ENCODE peak calls at places on chromosomes 4 and X, in seven cellular contexts. One of them, this sample, is unnamed.

GRCh38 chr4:173852775-173853174 is 322.7 kb upstream of the HAND2 start:
- DNase-seq in GM06990: no peak
- DNase-seq in tibial nerve: no peak
- DNase-seq in lower lobe of right lung: no peak
- DNase-seq in AG04449: no peak
- DNase-seq in NB4: no peak
- DNase-seq in heart right ventricle: no peak
- DNase-seq in this sample: no peak

GRCh38 chr4:188106454-188106853 is 2.9 kb downstream of the TRIML2 start:
- DNase-seq in GM06990: no peak
- DNase-seq in tibial nerve: no peak
- DNase-seq in lower lobe of right lung: no peak
- DNase-seq in AG04449: no peak
- DNase-seq in NB4: no peak
- DNase-seq in heart right ventricle: no peak
- DNase-seq in this sample: no peak

GRCh38 chr4:150875367-150875766 is 139.7 kb downstream of the LRBA start:
- DNase-seq in GM06990: no peak
- DNase-seq in tibial nerve: no peak
- DNase-seq in lower lobe of right lung: no peak
- DNase-seq in AG04449: no peak
- DNase-seq in NB4: no peak
- DNase-seq in heart right ventricle: no peak
- DNase-seq in this sample: no peak

GRCh38 chr4:74659576-74660411 is 134.5 kb downstream of the BTC start:
- DNase-seq in GM06990: no peak
- DNase-seq in tibial nerve: no peak
- DNase-seq in lower lobe of right lung: no peak
- DNase-seq in AG04449: peak
- DNase-seq in NB4: peak
- DNase-seq in heart right ventricle: no peak
- DNase-seq in this sample: peak

GRCh38 chrX:4268676-4269075 is 555.2 kb upstream of the PRKX start:
- DNase-seq in GM06990: no peak
- DNase-seq in tibial nerve: no peak
- DNase-seq in lower lobe of right lung: no peak
- DNase-seq in AG04449: no peak
- DNase-seq in NB4: no peak
- DNase-seq in heart right ventricle: no peak
- DNase-seq in this sample: no peak

GRCh38 chr4:105471566-105472176 is 2.2 kb downstream of the PPA2 start:
- DNase-seq in GM06990: peak
- DNase-seq in tibial nerve: peak
- DNase-seq in lower lobe of right lung: no peak
- DNase-seq in AG04449: no peak
- DNase-seq in NB4: peak
- DNase-seq in heart right ventricle: peak
- DNase-seq in this sample: no peak

GRCh38 chr4:16443504-16444088 is 217.3 kb upstream of the TAPT1 start:
- DNase-seq in GM06990: no peak
- DNase-seq in tibial nerve: peak
- DNase-seq in lower lobe of right lung: no peak
- DNase-seq in AG04449: no peak
- DNase-seq in NB4: peak
- DNase-seq in heart right ventricle: peak
- DNase-seq in this sample: no peak

GRCh38 chr4:125486354-125486753 is 171.6 kb downstream of the FAT4 start:
- DNase-seq in GM06990: no peak
- DNase-seq in tibial nerve: no peak
- DNase-seq in lower lobe of right lung: no peak
- DNase-seq in AG04449: no peak
- DNase-seq in NB4: no peak
- DNase-seq in heart right ventricle: no peak
- DNase-seq in this sample: no peak

GRCh38 chr4:80831383-80832361 is 198.8 kb upstream of the BMP3 start:
- DNase-seq in GM06990: no peak
- DNase-seq in tibial nerve: no peak
- DNase-seq in lower lobe of right lung: no peak
- DNase-seq in AG04449: peak
- DNase-seq in NB4: no peak
- DNase-seq in heart right ventricle: no peak
- DNase-seq in this sample: no peak

GRCh38 chr4:90030953-90031352 is 96.2 kb upstream of the CCSER1 start:
- DNase-seq in GM06990: no peak
- DNase-seq in tibial nerve: no peak
- DNase-seq in lower lobe of right lung: no peak
- DNase-seq in AG04449: no peak
- DNase-seq in NB4: no peak
- DNase-seq in heart right ventricle: no peak
- DNase-seq in this sample: no peak

GRCh38 chr4:148649669-148650331 is 207.6 kb upstream of the NR3C2 start:
- DNase-seq in GM06990: no peak
- DNase-seq in tibial nerve: no peak
- DNase-seq in lower lobe of right lung: no peak
- DNase-seq in AG04449: no peak
- DNase-seq in NB4: no peak
- DNase-seq in heart right ventricle: no peak
- DNase-seq in this sample: peak

GRCh38 chrX:103155201-103155600 is 59.7 kb upstream of the BEX4 start:
- DNase-seq in GM06990: no peak
- DNase-seq in tibial nerve: no peak
- DNase-seq in lower lobe of right lung: no peak
- DNase-seq in AG04449: no peak
- DNase-seq in NB4: peak
- DNase-seq in heart right ventricle: no peak
- DNase-seq in this sample: no peak

GRCh38 chr4:55170462-55170861 is 45.1 kb upstream of the KDR start:
- DNase-seq in GM06990: no peak
- DNase-seq in tibial nerve: no peak
- DNase-seq in lower lobe of right lung: no peak
- DNase-seq in AG04449: no peak
- DNase-seq in NB4: no peak
- DNase-seq in heart right ventricle: no peak
- DNase-seq in this sample: no peak

GRCh38 chr4:169167958-169168357 is 102.8 kb downstream of the SH3RF1 start:
- DNase-seq in GM06990: peak
- DNase-seq in tibial nerve: no peak
- DNase-seq in lower lobe of right lung: no peak
- DNase-seq in AG04449: no peak
- DNase-seq in NB4: no peak
- DNase-seq in heart right ventricle: no peak
- DNase-seq in this sample: no peak

GRCh38 chr4:169160825-169161224 is 109.9 kb downstream of the SH3RF1 start:
- DNase-seq in GM06990: no peak
- DNase-seq in tibial nerve: no peak
- DNase-seq in lower lobe of right lung: no peak
- DNase-seq in AG04449: no peak
- DNase-seq in NB4: no peak
- DNase-seq in heart right ventricle: no peak
- DNase-seq in this sample: no peak

GRCh38 chr4:169163495-169163894 is 107.3 kb downstream of the SH3RF1 start:
- DNase-seq in GM06990: no peak
- DNase-seq in tibial nerve: no peak
- DNase-seq in lower lobe of right lung: no peak
- DNase-seq in AG04449: no peak
- DNase-seq in NB4: no peak
- DNase-seq in heart right ventricle: no peak
- DNase-seq in this sample: no peak

GRCh38 chr4:169163947-169164668 is 106.6 kb downstream of the SH3RF1 start:
- DNase-seq in GM06990: no peak
- DNase-seq in tibial nerve: no peak
- DNase-seq in lower lobe of right lung: no peak
- DNase-seq in AG04449: no peak
- DNase-seq in NB4: no peak
- DNase-seq in heart right ventricle: no peak
- DNase-seq in this sample: no peak

GRCh38 chr4:169164669-169165415 is 105.9 kb downstream of the SH3RF1 start:
- DNase-seq in GM06990: no peak
- DNase-seq in tibial nerve: no peak
- DNase-seq in lower lobe of right lung: no peak
- DNase-seq in AG04449: peak
- DNase-seq in NB4: no peak
- DNase-seq in heart right ventricle: no peak
- DNase-seq in this sample: no peak
- H3K4me3 ChIP-seq in GM06990: no peak
- H3K4me3 ChIP-seq in tibial nerve: no peak
- H3K4me3 ChIP-seq in lower lobe of right lung: no peak
- H3K4me3 ChIP-seq in AG04449: no peak
- H3K4me3 ChIP-seq in NB4: no peak
- H3K4me3 ChIP-seq in heart right ventricle: no peak
- H3K4me3 ChIP-seq in this sample: no peak

DNA sequence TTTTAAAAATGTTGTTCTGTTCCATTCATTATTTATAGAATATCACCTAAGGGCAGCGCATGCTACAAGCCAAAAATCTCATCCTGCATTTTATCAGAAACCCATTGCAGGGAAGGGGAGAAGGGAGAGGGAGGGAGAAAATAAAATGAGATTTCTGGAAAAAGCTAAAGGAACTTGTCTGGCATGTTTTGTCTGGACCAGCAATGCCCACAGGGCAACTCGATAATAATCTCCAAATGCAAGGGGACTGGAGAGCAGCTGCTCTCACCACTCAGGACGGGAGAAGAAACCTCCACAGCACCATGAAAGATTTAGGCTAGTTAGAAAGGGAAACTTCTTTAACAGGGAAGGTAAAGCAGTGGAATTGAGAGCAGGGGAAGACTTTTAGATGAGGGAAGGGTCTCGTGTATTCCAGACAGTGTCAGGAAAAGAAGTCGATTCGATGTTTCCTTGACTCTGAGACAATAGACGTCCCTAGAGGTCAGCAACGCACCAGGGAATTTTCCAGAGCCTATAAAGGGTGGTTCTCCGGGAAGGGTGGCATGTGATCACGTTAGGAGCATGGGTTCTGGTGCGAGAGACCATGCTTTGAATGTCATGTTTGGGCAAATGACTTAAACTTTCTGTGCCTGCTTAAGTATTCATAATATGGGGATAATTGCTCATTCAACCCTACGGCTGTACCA is 132.2 kb upstream of the NDP start:
- DNase-seq in GM06990: no peak
- DNase-seq in tibial nerve: no peak
- DNase-seq in lower lobe of right lung: no peak
- DNase-seq in AG04449: no peak
- DNase-seq in NB4: no peak
- DNase-seq in heart right ventricle: no peak
- DNase-seq in this sample: no peak
- TF ChIP-seq CTCF in GM06990: no peak
- TF ChIP-seq CTCF in tibial nerve: no peak
- TF ChIP-seq CTCF in lower lobe of right lung: no peak
- TF ChIP-seq CTCF in AG04449: no peak
- TF ChIP-seq CTCF in NB4: no peak
- TF ChIP-seq CTCF in heart right ventricle: no peak
- TF ChIP-seq CTCF in this sample: no peak

DNA sequence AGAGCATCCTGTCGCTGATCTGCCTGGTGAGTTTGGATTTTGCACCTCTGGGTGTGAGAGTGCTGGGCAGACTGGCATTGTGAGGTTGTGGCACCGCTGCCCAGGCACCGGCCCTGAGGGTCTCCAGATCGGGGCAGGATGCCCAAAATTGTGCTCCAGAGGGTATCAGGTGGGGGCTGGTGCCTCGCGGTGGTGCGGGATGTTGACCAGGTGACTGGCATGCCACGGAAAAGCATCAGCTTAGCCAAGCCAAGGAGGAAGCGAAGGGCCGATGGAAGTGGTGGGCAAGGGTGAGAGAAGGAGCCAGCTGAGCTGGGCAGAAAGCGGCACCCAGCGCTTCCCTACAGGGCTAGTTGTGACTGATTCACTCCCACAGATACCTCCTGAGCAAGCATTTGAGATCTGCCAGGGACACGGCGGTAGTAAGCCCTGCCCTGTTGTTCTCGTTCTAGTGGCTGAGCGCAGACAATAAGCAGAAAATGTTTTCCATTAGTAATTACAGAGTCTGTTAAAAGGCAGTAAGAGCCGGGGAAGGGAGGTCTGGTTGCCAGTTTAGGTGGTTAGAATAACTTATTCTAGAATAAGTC is 809 bp downstream of the ZFP92 start:
- DNase-seq in GM06990: no peak
- DNase-seq in tibial nerve: no peak
- DNase-seq in lower lobe of right lung: no peak
- DNase-seq in AG04449: no peak
- DNase-seq in NB4: no peak
- DNase-seq in heart right ventricle: no peak
- DNase-seq in this sample: no peak
- H3K4me3 ChIP-seq in GM06990: peak
- H3K4me3 ChIP-seq in tibial nerve: peak
- H3K4me3 ChIP-seq in lower lobe of right lung: peak
- H3K4me3 ChIP-seq in AG04449: no peak
- H3K4me3 ChIP-seq in NB4: no peak
- H3K4me3 ChIP-seq in heart right ventricle: peak
- H3K4me3 ChIP-seq in this sample: peak

GRCh38 chr4:184744251-184744650 is 10.4 kb upstream of the CENPU start:
- DNase-seq in GM06990: no peak
- DNase-seq in tibial nerve: no peak
- DNase-seq in lower lobe of right lung: no peak
- DNase-seq in AG04449: no peak
- DNase-seq in NB4: no peak
- DNase-seq in heart right ventricle: no peak
- DNase-seq in this sample: no peak

GRCh38 chr4:184746532-184746870 is 12.6 kb upstream of the CENPU start:
- DNase-seq in GM06990: no peak
- DNase-seq in tibial nerve: peak
- DNase-seq in lower lobe of right lung: no peak
- DNase-seq in AG04449: peak
- DNase-seq in NB4: no peak
- DNase-seq in heart right ventricle: peak
- DNase-seq in this sample: peak

GRCh38 chr4:184745747-184746531 is 12.0 kb upstream of the CENPU start:
- DNase-seq in GM06990: no peak
- DNase-seq in tibial nerve: peak
- DNase-seq in lower lobe of right lung: no peak
- DNase-seq in AG04449: no peak
- DNase-seq in NB4: peak
- DNase-seq in heart right ventricle: peak
- DNase-seq in this sample: peak

GRCh38 chr4:184740965-184741364 is 7.1 kb upstream of the CENPU start:
- DNase-seq in GM06990: no peak
- DNase-seq in tibial nerve: no peak
- DNase-seq in lower lobe of right lung: no peak
- DNase-seq in AG04449: no peak
- DNase-seq in NB4: no peak
- DNase-seq in heart right ventricle: no peak
- DNase-seq in this sample: no peak
- TF ChIP-seq CTCF in GM06990: peak
- TF ChIP-seq CTCF in tibial nerve: no peak
- TF ChIP-seq CTCF in lower lobe of right lung: no peak
- TF ChIP-seq CTCF in AG04449: no peak
- TF ChIP-seq CTCF in NB4: no peak
- TF ChIP-seq CTCF in heart right ventricle: no peak
- TF ChIP-seq CTCF in this sample: peak

DNA sequence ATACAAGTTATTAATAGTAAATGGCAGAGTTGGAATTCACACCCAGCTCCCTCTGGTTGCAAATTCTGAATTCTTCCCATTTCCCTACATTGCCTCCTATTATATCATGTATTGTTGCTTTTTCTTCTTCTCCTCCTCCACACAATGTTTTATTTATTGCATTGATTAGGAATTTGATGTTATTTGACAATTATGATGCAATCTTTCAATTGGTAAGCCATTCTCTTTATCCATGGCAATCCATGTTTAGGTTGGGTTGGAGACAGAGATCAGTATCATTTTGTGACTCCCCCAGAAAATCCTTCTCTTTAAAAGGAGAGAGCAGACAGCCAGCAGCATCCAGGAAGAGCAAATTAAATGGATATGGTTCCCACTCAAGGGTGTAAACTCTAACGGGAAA is 30.5 kb downstream of the TTC29 start:
- DNase-seq in GM06990: no peak
- DNase-seq in tibial nerve: no peak
- DNase-seq in lower lobe of right lung: no peak
- DNase-seq in AG04449: no peak
- DNase-seq in NB4: no peak
- DNase-seq in heart right ventricle: no peak
- DNase-seq in this sample: no peak
- H3K4me3 ChIP-seq in GM06990: no peak
- H3K4me3 ChIP-seq in tibial nerve: no peak
- H3K4me3 ChIP-seq in lower lobe of right lung: no peak
- H3K4me3 ChIP-seq in AG04449: no peak
- H3K4me3 ChIP-seq in NB4: no peak
- H3K4me3 ChIP-seq in heart right ventricle: no peak
- H3K4me3 ChIP-seq in this sample: no peak